ENCODE peak calls at places on chromosomes 12 and 14, in seven cellular contexts. N is NB4; B is HFF-Myc; D is GM13976; H is T-helper 9 cell; U is ELR; E is activated CD8-positive, alpha-beta T cell treated with anti-CD3 and anti-CD28 coated beads for 36 hours. G is an unnamed sample.

GRCh38 chr12:27547592-27547991 is 23.6 kb downstream of the PPFIBP1 start:
- DNase-seq in B (no peak), D (no peak), N (no peak), H (no peak), U (no peak), E (no peak), G (no peak)

GRCh38 chr14:88189840-88190191 is 133.3 kb downstream of the KCNK10 start:
- DNase-seq in H (no peak), N (no peak), E (no peak), B (no peak), U (no peak), D (no peak), G (no peak)

GRCh38 chr12:96427269-96427729 is 27.1 kb upstream of the CDK17 start:
- DNase-seq in U (peak), B (peak), D (no peak), N (no peak), E (peak), H (no peak), G (no peak)

GRCh38 chr14:90828642-90829487 is 12.6 kb upstream of the TTC7B start:
- DNase-seq in N (peak), U (no peak), H (no peak), B (no peak), D (peak), E (peak), G (no peak)

GRCh38 chr14:98786456-98786855 is 485.5 kb downstream of the BCL11B start:
- DNase-seq in D (no peak), E (no peak), N (no peak), H (no peak), B (no peak), U (no peak), G (no peak)

GRCh38 chr14:31275731-31276130 is 68.1 kb upstream of the HECTD1 start:
- DNase-seq in D (no peak), H (no peak), U (peak), N (no peak), B (no peak), E (no peak), G (no peak)

GRCh38 chr12:613996-614726 is 49.1 kb downstream of the NINJ2 start:
- DNase-seq in E (peak), B (no peak), D (peak), U (peak), N (peak), H (no peak), G (no peak)

GRCh38 chr14:66070542-66071319 is 415.4 kb upstream of the CCDC196 start:
- DNase-seq in U (peak), D (peak), E (peak), H (peak), B (no peak), N (peak), G (no peak)

GRCh38 chr14:83594874-83595273 is 1935.1 kb upstream of the FLRT2 start:
- DNase-seq in H (no peak), E (no peak), D (no peak), U (no peak), B (no peak), N (no peak), G (no peak)

GRCh38 chr14:90201344-90201743 is 55.0 kb upstream of the PSMC1 start:
- DNase-seq in B (no peak), D (no peak), H (no peak), N (no peak), E (no peak), U (no peak), G (no peak)

GRCh38 chr14:77920312-77920711 is 120.4 kb downstream of the ADCK1 start:
- DNase-seq in U (no peak), E (no peak), B (no peak), N (no peak), D (no peak), H (no peak), G (no peak)

GRCh38 chr14:86723254-86723624 is 1193.3 kb downstream of the FLRT2 start:
- DNase-seq in B (no peak), H (no peak), N (no peak), E (no peak), U (no peak), D (no peak), G (no peak)

GRCh38 chr12:120928864-120929652 is 24.9 kb upstream of the SPPL3 start:
- DNase-seq in B (no peak), N (no peak), D (no peak), H (no peak), U (no peak), E (no peak), G (no peak)

GRCh38 chr12:52428121-52428520 is 6.0 kb downstream of the KRT75 start:
- DNase-seq in N (no peak), B (no peak), D (no peak), E (no peak), H (no peak), U (no peak), G (no peak)

GRCh38 chr12:125187148-125187733 is 122.0 kb downstream of the AACS start:
- DNase-seq in N (no peak), U (no peak), D (no peak), E (no peak), B (no peak), H (no peak), G (no peak)

GRCh38 chr12:67747869-67748760 is 99.6 kb downstream of the DYRK2 start:
- DNase-seq in U (peak), E (no peak), H (no peak), B (no peak), N (no peak), D (no peak), G (no peak)

GRCh38 chr12:69101505-69101904 is 137.9 kb upstream of the CPSF6 start:
- DNase-seq in E (no peak), H (no peak), B (no peak), D (no peak), N (no peak), U (no peak), G (no peak)

GRCh38 chr12:31323466-31324115 is 2.4 kb downstream of the SINHCAF start:
- DNase-seq in H (peak), U (peak), D (peak), N (peak), B (no peak), E (peak), G (no peak)

GRCh38 chr12:67354966-67355365 is 85.8 kb downstream of the CAND1 start:
- DNase-seq in D (no peak), E (no peak), U (peak), H (no peak), B (no peak), N (no peak), G (no peak)

G was measured in anterior cingulate cortex.